ENCODE peak calls at places on chromosomes 11 and 22, in four cellular contexts. J is stomach, L is HL-60, V is M059J. Q is an unnamed sample.

GRCh38 chr11:7143908-7144307 is 55.1 kb downstream of the RBMXL2 start:
- DNase-seq in J (no peak), L (no peak), V (peak), Q (peak)

GRCh38 chr22:17234144-17234623 is 14.9 kb upstream of the ADA2 start:
- DNase-seq in J (no peak), L (no peak), V (no peak), Q (no peak)

GRCh38 chr11:107017433-107018227 is 646 bp downstream of the GUCY1A2 start:
- DNase-seq in J (no peak), L (peak), V (peak), Q (peak)

GRCh38 chr11:102552020-102552419 is 21.5 kb upstream of the MMP7 start:
- DNase-seq in J (no peak), L (no peak), V (no peak), Q (no peak)

GRCh38 chr11:19087658-19088057 is 27.1 kb upstream of the MRGPRX2 start:
- DNase-seq in J (no peak), L (no peak), V (peak), Q (no peak)

GRCh38 chr22:41830174-41830573 is 2.7 kb upstream of the SREBF2 start:
- DNase-seq in J (no peak), L (no peak), V (no peak), Q (peak)

GRCh38 chr22:19764050-19764593 is 3.5 kb downstream of the TBX1 start:
- DNase-seq in J (no peak), L (no peak), V (no peak), Q (no peak)

GRCh38 chr11:45736424-45736823 is 68.5 kb upstream of the SLC35C1 start:
- DNase-seq in J (no peak), L (peak), V (peak), Q (no peak)

GRCh38 chr22:36299295-36299694 is 46.4 kb downstream of the APOL1 start:
- DNase-seq in J (no peak), L (no peak), V (no peak), Q (no peak)

GRCh38 chr22:28180804-28181203 is 261.7 kb upstream of the PITPNB start:
- DNase-seq in J (no peak), L (no peak), V (no peak), Q (no peak)

GRCh38 chr11:47143322-47143721 is 33.4 kb downstream of the ARFGAP2 start:
- DNase-seq in J (no peak), L (no peak), V (peak), Q (no peak)

GRCh38 chr11:61797263-61797944 is 4.7 kb downstream of the FEN1 start:
- DNase-seq in J (peak), L (peak), V (peak), Q (peak)

GRCh38 chr11:15941206-15941770 is 415.1 kb downstream of the SOX6 start:
- DNase-seq in J (no peak), L (no peak), V (no peak), Q (no peak)

GRCh38 chr11:83079820-83080219 is 8.1 kb upstream of the RAB30 start:
- DNase-seq in J (no peak), L (no peak), V (no peak), Q (no peak)

GRCh38 chr11:61985863-61986262 is 18.4 kb upstream of the FTH1 start:
- DNase-seq in J (peak), L (no peak), V (no peak), Q (no peak)

GRCh38 chr22:37647928-37648327 is 8.5 kb downstream of the SH3BP1 start:
- DNase-seq in J (peak), L (no peak), V (peak), Q (no peak)

GRCh38 chr11:34481307-34481706 is 32.3 kb downstream of the ELF5 start:
- DNase-seq in J (no peak), L (no peak), V (no peak), Q (no peak)

GRCh38 chr11:116990061-116990473 is 108.2 kb downstream of the SIK3 start:
- DNase-seq in J (no peak), L (no peak), V (peak), Q (no peak)

GRCh38 chr11:113090716-113091577 is 129.7 kb downstream of the NCAM1 start:
- DNase-seq in J (no peak), L (no peak), V (no peak), Q (no peak)

GRCh38 chr11:75141166-75141565 is 9.7 kb upstream of the SLCO2B1 start:
- DNase-seq in J (no peak), L (no peak), V (no peak), Q (no peak)

GRCh38 chr11:18588297-18589252 is at the start of gene UEVLD:
- DNase-seq in J (peak), L (peak), V (peak), Q (peak)

GRCh38 chr11:70579376-70579955 is 181.1 kb downstream of the CTTN start:
- DNase-seq in J (no peak), L (no peak), V (no peak), Q (no peak)

Q was measured in Kasumi-1.